ENCODE peak calls at places on chromosomes 4 and X, in nine cellular contexts. One of them, this sample, is unnamed.

GRCh38 chrX:153611298-153612095 is 12.6 kb upstream of the CCNQ start:
- DNase-seq in sigmoid colon: no peak
- DNase-seq in transverse colon: no peak
- DNase-seq in spleen: peak
- DNase-seq in right lobe of liver: no peak
- DNase-seq in K562: no peak
- DNase-seq in body of pancreas: no peak
- DNase-seq in IMR-90: no peak
- DNase-seq in stomach: no peak
- DNase-seq in this sample: no peak

GRCh38 chrX:17024896-17025295 is 78.4 kb downstream of the REPS2 start:
- DNase-seq in IMR-90: no peak
- DNase-seq in right lobe of liver: no peak
- DNase-seq in stomach: no peak
- DNase-seq in spleen: no peak
- DNase-seq in body of pancreas: peak
- DNase-seq in transverse colon: peak
- DNase-seq in K562: no peak
- DNase-seq in sigmoid colon: no peak
- DNase-seq in this sample: no peak

GRCh38 chrX:20266810-20267598 is at the start of gene RPS6KA3:
- DNase-seq in stomach: peak
- DNase-seq in body of pancreas: peak
- DNase-seq in transverse colon: peak
- DNase-seq in sigmoid colon: peak
- DNase-seq in spleen: peak
- DNase-seq in IMR-90: peak
- DNase-seq in K562: peak
- DNase-seq in right lobe of liver: peak
- DNase-seq in this sample: peak

GRCh38 chr4:89305028-89305427 is 2.6 kb downstream of the GPRIN3 start:
- DNase-seq in K562: no peak
- DNase-seq in IMR-90: no peak
- DNase-seq in right lobe of liver: no peak
- DNase-seq in transverse colon: no peak
- DNase-seq in spleen: no peak
- DNase-seq in stomach: no peak
- DNase-seq in sigmoid colon: no peak
- DNase-seq in body of pancreas: no peak
- DNase-seq in this sample: no peak

GRCh38 chrX:143664302-143664701 is 28.4 kb upstream of the SLITRK4 start:
- DNase-seq in right lobe of liver: no peak
- DNase-seq in sigmoid colon: no peak
- DNase-seq in stomach: no peak
- DNase-seq in spleen: no peak
- DNase-seq in body of pancreas: no peak
- DNase-seq in IMR-90: no peak
- DNase-seq in K562: no peak
- DNase-seq in transverse colon: no peak
- DNase-seq in this sample: peak

GRCh38 chr4:128459547-128459946 is 171.9 kb upstream of the PGRMC2 start:
- DNase-seq in K562: no peak
- DNase-seq in stomach: no peak
- DNase-seq in transverse colon: no peak
- DNase-seq in IMR-90: no peak
- DNase-seq in body of pancreas: no peak
- DNase-seq in sigmoid colon: no peak
- DNase-seq in right lobe of liver: no peak
- DNase-seq in spleen: no peak
- DNase-seq in this sample: no peak

GRCh38 chr4:184450045-184450444 is 24.3 kb downstream of the IRF2 start:
- DNase-seq in stomach: no peak
- DNase-seq in sigmoid colon: no peak
- DNase-seq in transverse colon: no peak
- DNase-seq in body of pancreas: no peak
- DNase-seq in spleen: no peak
- DNase-seq in right lobe of liver: no peak
- DNase-seq in IMR-90: peak
- DNase-seq in K562: no peak
- DNase-seq in this sample: no peak

GRCh38 chrX:136046295-136046894 is 61.2 kb downstream of the SLC9A6 start:
- DNase-seq in spleen: no peak
- DNase-seq in transverse colon: no peak
- DNase-seq in sigmoid colon: no peak
- DNase-seq in body of pancreas: no peak
- DNase-seq in K562: no peak
- DNase-seq in IMR-90: peak
- DNase-seq in stomach: no peak
- DNase-seq in right lobe of liver: no peak
- DNase-seq in this sample: no peak

GRCh38 chr4:122930877-122931276 is 8.5 kb upstream of the NUDT6 start:
- DNase-seq in spleen: no peak
- DNase-seq in right lobe of liver: no peak
- DNase-seq in stomach: no peak
- DNase-seq in K562: no peak
- DNase-seq in IMR-90: peak
- DNase-seq in transverse colon: no peak
- DNase-seq in body of pancreas: no peak
- DNase-seq in sigmoid colon: no peak
- DNase-seq in this sample: peak

GRCh38 chr4:158238574-158238973 is 28.3 kb downstream of the TMEM144 start:
- DNase-seq in transverse colon: no peak
- DNase-seq in right lobe of liver: no peak
- DNase-seq in sigmoid colon: no peak
- DNase-seq in spleen: no peak
- DNase-seq in K562: no peak
- DNase-seq in stomach: no peak
- DNase-seq in IMR-90: no peak
- DNase-seq in body of pancreas: no peak
- DNase-seq in this sample: no peak

DNA sequence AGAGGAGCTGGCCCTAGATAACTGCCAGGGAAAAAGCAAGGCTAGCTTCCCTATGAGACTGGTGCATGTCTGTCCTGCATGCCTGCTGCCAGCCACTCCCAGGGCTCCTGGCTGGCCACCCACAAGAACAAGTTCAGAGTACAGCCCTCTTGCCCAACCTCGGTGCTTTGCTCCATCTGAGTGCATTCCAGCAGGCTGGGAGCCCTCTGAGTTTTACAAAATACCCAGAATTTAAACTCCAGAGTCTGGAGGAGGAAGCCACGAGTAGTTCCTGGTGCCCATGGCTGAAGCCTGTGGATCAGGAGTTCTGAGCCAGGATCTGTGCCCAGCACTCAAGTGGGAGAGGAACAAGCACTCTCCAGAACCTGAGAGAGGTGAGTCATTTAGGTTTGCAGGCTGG is 111.6 kb downstream of the MAGEE2 start:
- DNase-seq in spleen: no peak
- DNase-seq in IMR-90: no peak
- DNase-seq in stomach: no peak
- DNase-seq in transverse colon: no peak
- DNase-seq in right lobe of liver: peak
- DNase-seq in sigmoid colon: no peak
- DNase-seq in body of pancreas: no peak
- DNase-seq in K562: no peak
- DNase-seq in this sample: no peak
- TF ChIP-seq POLR2A in spleen: no peak
- TF ChIP-seq POLR2A in IMR-90: no peak
- TF ChIP-seq POLR2A in stomach: no peak
- TF ChIP-seq POLR2A in transverse colon: no peak
- TF ChIP-seq POLR2A in right lobe of liver: no peak
- TF ChIP-seq POLR2A in sigmoid colon: no peak
- TF ChIP-seq POLR2A in body of pancreas: no peak
- TF ChIP-seq POLR2A in K562: no peak
- TF ChIP-seq POLR2A in this sample: no peak

GRCh38 chrX:48489892-48490291 is 13.9 kb downstream of the FTSJ1 start:
- DNase-seq in transverse colon: no peak
- DNase-seq in right lobe of liver: no peak
- DNase-seq in K562: no peak
- DNase-seq in stomach: no peak
- DNase-seq in IMR-90: no peak
- DNase-seq in body of pancreas: no peak
- DNase-seq in sigmoid colon: no peak
- DNase-seq in spleen: no peak
- DNase-seq in this sample: no peak

GRCh38 chrX:48490661-48491060 is 14.7 kb downstream of the FTSJ1 start:
- DNase-seq in spleen: no peak
- DNase-seq in IMR-90: no peak
- DNase-seq in body of pancreas: no peak
- DNase-seq in transverse colon: no peak
- DNase-seq in sigmoid colon: no peak
- DNase-seq in stomach: no peak
- DNase-seq in K562: no peak
- DNase-seq in right lobe of liver: no peak
- DNase-seq in this sample: no peak

GRCh38 chrX:48488034-48488433 is 12.0 kb downstream of the FTSJ1 start:
- DNase-seq in sigmoid colon: no peak
- DNase-seq in right lobe of liver: no peak
- DNase-seq in K562: no peak
- DNase-seq in body of pancreas: no peak
- DNase-seq in transverse colon: no peak
- DNase-seq in stomach: no peak
- DNase-seq in spleen: peak
- DNase-seq in IMR-90: no peak
- DNase-seq in this sample: no peak

GRCh38 chrX:48489296-48489695 is 13.3 kb downstream of the FTSJ1 start:
- DNase-seq in spleen: peak
- DNase-seq in IMR-90: no peak
- DNase-seq in transverse colon: no peak
- DNase-seq in body of pancreas: no peak
- DNase-seq in K562: no peak
- DNase-seq in right lobe of liver: no peak
- DNase-seq in stomach: no peak
- DNase-seq in sigmoid colon: no peak
- DNase-seq in this sample: no peak

GRCh38 chrX:48487362-48487785 is 11.4 kb downstream of the FTSJ1 start:
- DNase-seq in IMR-90: peak
- DNase-seq in right lobe of liver: no peak
- DNase-seq in sigmoid colon: no peak
- DNase-seq in stomach: peak
- DNase-seq in transverse colon: no peak
- DNase-seq in body of pancreas: no peak
- DNase-seq in spleen: peak
- DNase-seq in K562: peak
- DNase-seq in this sample: peak
- TF ChIP-seq POLR2A in IMR-90: no peak
- TF ChIP-seq POLR2A in right lobe of liver: no peak
- TF ChIP-seq POLR2A in sigmoid colon: no peak
- TF ChIP-seq POLR2A in stomach: no peak
- TF ChIP-seq POLR2A in transverse colon: no peak
- TF ChIP-seq POLR2A in body of pancreas: no peak
- TF ChIP-seq POLR2A in spleen: no peak
- TF ChIP-seq POLR2A in K562: no peak
- TF ChIP-seq POLR2A in this sample: no peak

GRCh38 chrX:52934704-52935468 is 23.4 kb downstream of the FAM156A start:
- DNase-seq in transverse colon: peak
- DNase-seq in sigmoid colon: peak
- DNase-seq in stomach: peak
- DNase-seq in body of pancreas: peak
- DNase-seq in spleen: peak
- DNase-seq in K562: peak
- DNase-seq in right lobe of liver: peak
- DNase-seq in IMR-90: peak
- DNase-seq in this sample: peak
- TF ChIP-seq POLR2A in transverse colon: peak
- TF ChIP-seq POLR2A in sigmoid colon: peak
- TF ChIP-seq POLR2A in stomach: peak
- TF ChIP-seq POLR2A in body of pancreas: peak
- TF ChIP-seq POLR2A in spleen: peak
- TF ChIP-seq POLR2A in K562: peak
- TF ChIP-seq POLR2A in right lobe of liver: peak
- TF ChIP-seq POLR2A in IMR-90: peak
- TF ChIP-seq POLR2A in this sample: peak

GRCh38 chr4:118983293-118983692 is 94.6 kb downstream of the SYNPO2 start:
- DNase-seq in body of pancreas: no peak
- DNase-seq in sigmoid colon: no peak
- DNase-seq in IMR-90: no peak
- DNase-seq in K562: no peak
- DNase-seq in stomach: no peak
- DNase-seq in right lobe of liver: no peak
- DNase-seq in spleen: no peak
- DNase-seq in transverse colon: no peak
- DNase-seq in this sample: no peak

GRCh38 chr4:118981839-118982381 is 93.3 kb downstream of the SYNPO2 start:
- DNase-seq in body of pancreas: peak
- DNase-seq in stomach: peak
- DNase-seq in transverse colon: peak
- DNase-seq in spleen: no peak
- DNase-seq in K562: peak
- DNase-seq in IMR-90: peak
- DNase-seq in right lobe of liver: peak
- DNase-seq in sigmoid colon: peak
- DNase-seq in this sample: peak

GRCh38 chr4:118987959-118988634 is 99.4 kb downstream of the SYNPO2 start:
- DNase-seq in body of pancreas: no peak
- DNase-seq in spleen: no peak
- DNase-seq in transverse colon: no peak
- DNase-seq in sigmoid colon: no peak
- DNase-seq in stomach: no peak
- DNase-seq in K562: no peak
- DNase-seq in IMR-90: no peak
- DNase-seq in right lobe of liver: no peak
- DNase-seq in this sample: no peak

GRCh38 chr4:118988635-118988972 is 100.0 kb downstream of the SYNPO2 start:
- DNase-seq in K562: no peak
- DNase-seq in stomach: no peak
- DNase-seq in right lobe of liver: no peak
- DNase-seq in transverse colon: no peak
- DNase-seq in body of pancreas: no peak
- DNase-seq in spleen: no peak
- DNase-seq in IMR-90: no peak
- DNase-seq in sigmoid colon: no peak
- DNase-seq in this sample: no peak

DNA sequence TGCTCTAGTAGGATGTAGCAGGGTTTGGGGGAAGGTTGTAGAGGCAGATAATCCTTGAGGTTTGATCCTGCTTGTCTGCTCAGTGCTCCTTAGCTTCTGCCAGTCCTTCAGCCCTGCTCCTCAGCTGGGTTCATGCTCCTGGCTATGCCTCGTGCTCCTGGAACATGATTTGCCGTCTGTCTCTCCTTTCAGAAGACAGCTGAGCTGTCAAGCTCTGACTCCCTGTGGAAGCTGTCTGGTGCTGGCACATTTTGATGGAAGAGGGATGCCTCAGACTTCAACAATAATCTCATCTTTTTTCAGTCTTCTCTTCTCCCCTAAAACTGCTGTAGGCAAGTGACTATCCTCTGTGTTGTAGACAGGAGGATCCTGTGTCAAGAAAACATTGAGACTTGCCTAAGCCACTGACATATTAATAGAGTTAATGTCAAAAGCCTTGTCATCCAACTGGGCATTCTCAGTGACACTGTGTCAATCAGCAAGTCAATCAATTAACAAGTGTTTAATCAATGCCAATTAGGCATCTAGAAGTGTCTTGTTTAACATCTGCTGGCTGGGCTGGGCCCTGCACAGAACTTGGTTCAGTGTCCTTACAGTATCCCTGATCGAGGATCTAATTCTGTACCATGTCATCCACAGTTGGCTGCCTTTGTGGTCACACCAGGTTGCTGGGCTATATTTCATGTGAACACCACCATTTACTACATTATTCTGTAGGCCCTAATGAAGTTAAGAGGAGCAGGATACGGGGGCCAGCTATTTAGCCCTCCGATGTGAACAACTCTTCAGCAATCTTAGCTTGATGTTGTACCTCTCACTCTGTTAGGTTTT is 96.7 kb downstream of the SYNPO2 start:
- DNase-seq in K562: no peak
- DNase-seq in right lobe of liver: no peak
- DNase-seq in IMR-90: no peak
- DNase-seq in stomach: no peak
- DNase-seq in spleen: no peak
- DNase-seq in body of pancreas: no peak
- DNase-seq in sigmoid colon: no peak
- DNase-seq in transverse colon: no peak
- DNase-seq in this sample: no peak
- TF ChIP-seq POLR2A in K562: no peak
- TF ChIP-seq POLR2A in right lobe of liver: no peak
- TF ChIP-seq POLR2A in IMR-90: no peak
- TF ChIP-seq POLR2A in stomach: no peak
- TF ChIP-seq POLR2A in spleen: no peak
- TF ChIP-seq POLR2A in body of pancreas: no peak
- TF ChIP-seq POLR2A in sigmoid colon: no peak
- TF ChIP-seq POLR2A in transverse colon: no peak
- TF ChIP-seq POLR2A in this sample: no peak

This sample was measured in erythroblast.